ENCODE peak calls at places on chromosomes 5 and 9, in six cellular contexts. M is neural crest cell, R is fibroblast of lung, H is T-helper 9 cell, E is GM04504, Y is aorta. P is an unnamed sample.

GRCh38 chr9:113957778-113958430 is 81.8 kb downstream of the ZNF618 start:
- DNase-seq in Y (no peak), E (peak; percentile 81), H (no peak), M (no peak), R (peak; percentile 85), P (peak; percentile 93)

GRCh38 chr5:139863361-139863760 is 67.8 kb downstream of the PSD2 start:
- DNase-seq in R (peak; percentile 40), M (no peak), H (no peak), Y (peak; percentile 63), E (no peak), P (no peak)

GRCh38 chr5:120465281-120465961 is 1.3 kb downstream of the PRR16 start:
- DNase-seq in R (peak; percentile 80), H (no peak), Y (peak; percentile 71), E (peak; percentile 38), M (peak; percentile 18), P (peak; percentile 58)

GRCh38 chr9:17882801-17883200 is 303.9 kb downstream of the SH3GL2 start:
- DNase-seq in Y (no peak), R (no peak), E (no peak), M (no peak), H (no peak), P (no peak)

GRCh38 chr5:10400411-10400810 is 41.3 kb upstream of the ROPN1L start:
- DNase-seq in Y (no peak), M (no peak), H (no peak), E (no peak), R (no peak), P (no peak)

GRCh38 chr5:61525573-61526142 is 193.6 kb downstream of the ZSWIM6 start:
- DNase-seq in H (no peak), Y (no peak), R (no peak), M (peak; percentile 64), E (no peak), P (no peak)

GRCh38 chr9:69218166-69218565 is 44.1 kb downstream of the TJP2 start:
- DNase-seq in Y (no peak), R (no peak), E (no peak), H (no peak), M (no peak), P (no peak)

GRCh38 chr9:20256284-20256948 is 365.9 kb downstream of the MLLT3 start:
- DNase-seq in H (no peak), Y (no peak), M (no peak), E (no peak), R (no peak), P (no peak)

GRCh38 chr9:97703437-97704326 is 6.5 kb upstream of the XPA start:
- DNase-seq in E (peak; percentile 56), Y (peak; percentile 53), R (peak; percentile 75), H (no peak), M (no peak), P (peak; percentile 85)

GRCh38 chr5:78109891-78110324 is 184.6 kb downstream of the AP3B1 start:
- DNase-seq in H (no peak), R (no peak), E (no peak), M (no peak), Y (no peak), P (no peak)

GRCh38 chr5:59864718-59865117 is 28.8 kb downstream of the PDE4D start:
- DNase-seq in E (no peak), H (no peak), M (no peak), R (no peak), Y (no peak), P (no peak)

GRCh38 chr9:93645921-93646639 is 69.7 kb downstream of the PHF2 start:
- DNase-seq in H (no peak), M (no peak), E (no peak), Y (no peak), R (no peak), P (no peak)

GRCh38 chr5:148910216-148910615 is 83.8 kb downstream of the ADRB2 start:
- DNase-seq in R (no peak), M (no peak), H (no peak), E (no peak), Y (no peak), P (no peak)

GRCh38 chr5:107563957-107564544 is 106.7 kb downstream of the EFNA5 start:
- DNase-seq in R (peak; percentile 27), Y (no peak), M (no peak), E (no peak), H (no peak), P (no peak)

GRCh38 chr9:15389636-15390035 is 33.0 kb upstream of the SNAPC3 start:
- DNase-seq in E (no peak), M (no peak), Y (no peak), R (no peak), H (no peak), P (no peak)